ENCODE peak calls at places on chromosomes 13 and 19, in four cellular contexts. Y is foreskin keratinocyte; C is left lung; R is CD8-positive, alpha-beta T cell. F is an unnamed sample.

GRCh38 chr13:93227906-93228801 is 1.5 kb downstream of the GPC6 start:
- DNase-seq in Y (peak; percentile 87), C (peak; percentile 52), R (no peak), F (no peak)

GRCh38 chr13:97359181-97360057 is 74.5 kb upstream of the RAP2A start:
- DNase-seq in Y (no peak), C (no peak), R (peak; percentile 41), F (no peak)

GRCh38 chr13:114019367-114019766 is 45.5 kb upstream of the C13orf46 start:
- DNase-seq in Y (no peak), C (no peak), R (peak; percentile 55), F (no peak)

GRCh38 chr19:7915250-7916136 is 863 bp downstream of the TGFBR3L start:
- DNase-seq in Y (no peak), C (no peak), R (no peak), F (no peak)

GRCh38 chr19:17797397-17798201 is 2.7 kb downstream of the B3GNT3 start:
- DNase-seq in Y (peak; percentile 67), C (no peak), R (no peak), F (no peak)

GRCh38 chr19:1265611-1266115 is 3.5 kb upstream of the CIRBP start:
- DNase-seq in Y (no peak), C (no peak), R (peak; percentile 58), F (peak; percentile 87)

GRCh38 chr13:65943711-65944110 is 1286.4 kb downstream of the PCDH9 start:
- DNase-seq in Y (no peak), C (no peak), R (no peak), F (no peak)

GRCh38 chr19:49851456-49852259 is 699 bp downstream of the PTOV1 start:
- DNase-seq in Y (no peak), C (peak; percentile 55), R (peak; percentile 33), F (no peak)

GRCh38 chr19:16351133-16351809 is 26.6 kb downstream of the KLF2 start:
- DNase-seq in Y (no peak), C (no peak), R (no peak), F (no peak)

GRCh38 chr13:28494537-28494860 is 429 bp downstream of the FLT1 start:
- DNase-seq in Y (no peak), C (no peak), R (no peak), F (no peak)

GRCh38 chr19:45515081-45515624 is 7.9 kb downstream of the VASP start:
- DNase-seq in Y (no peak), C (peak; percentile 83), R (no peak), F (no peak)

GRCh38 chr13:40394304-40394983 is 272.0 kb downstream of the FOXO1 start:
- DNase-seq in Y (no peak), C (no peak), R (no peak), F (no peak)

GRCh38 chr19:31344403-31344802 is 4.8 kb downstream of the TSHZ3 start:
- DNase-seq in Y (no peak), C (no peak), R (no peak), F (no peak)

GRCh38 chr13:113209336-113209879 is at the start of gene CUL4A:
- DNase-seq in Y (peak; percentile 40), C (peak; percentile 81), R (peak; percentile 68), F (no peak)

GRCh38 chr19:17557461-17557860 is 2.0 kb downstream of the COLGALT1 start:
- DNase-seq in Y (no peak), C (peak; percentile 67), R (no peak), F (no peak)

GRCh38 chr13:51000576-51001260 is 91.1 kb downstream of the RNASEH2B start:
- DNase-seq in Y (peak; percentile 80), C (no peak), R (no peak), F (no peak)

GRCh38 chr13:76630629-76631028 is 255.6 kb downstream of the KCTD12 start:
- DNase-seq in Y (no peak), C (no peak), R (no peak), F (no peak)

GRCh38 chr13:37277435-37278144 is 172.1 kb upstream of the CSNK1A1L start:
- DNase-seq in Y (no peak), C (no peak), R (no peak), F (no peak)

GRCh38 chr19:2389594-2389993 is 29.5 kb downstream of the TMPRSS9 start:
- DNase-seq in Y (no peak), C (no peak), R (no peak), F (no peak)

GRCh38 chr13:49323344-49323743 is 75.6 kb downstream of the CDADC1 start:
- DNase-seq in Y (no peak), C (no peak), R (no peak), F (no peak)

GRCh38 chr13:28137556-28137955 is 789 bp upstream of the PAN3 start:
- DNase-seq in Y (no peak), C (no peak), R (no peak), F (no peak)

GRCh38 chr13:26050568-26051230 is 1.1 kb downstream of the SHISA2 start:
- DNase-seq in Y (peak; percentile 19), C (no peak), R (peak; percentile 14), F (no peak)

GRCh38 chr13:88068316-88068715 is 397.1 kb downstream of the SLITRK5 start:
- DNase-seq in Y (no peak), C (no peak), R (no peak), F (no peak)

GRCh38 chr19:54341295-54341694 is 2.3 kb upstream of the LILRA4 start:
- DNase-seq in Y (no peak), C (no peak), R (no peak), F (no peak)

GRCh38 chr19:30362156-30362754 is 9.9 kb upstream of the ZNF536 start:
- DNase-seq in Y (no peak), C (no peak), R (no peak), F (no peak)

GRCh38 chr13:30676672-30677071 is 58.7 kb upstream of the ALOX5AP start:
- DNase-seq in Y (no peak), C (no peak), R (no peak), F (no peak)

GRCh38 chr13:71828117-71828516 is 38.9 kb downstream of the DACH1 start:
- DNase-seq in Y (no peak), C (no peak), R (no peak), F (no peak)

GRCh38 chr19:19185853-19186728 is 5.9 kb downstream of the BORCS8 start:
- DNase-seq in Y (no peak), C (no peak), R (peak; percentile 69), F (no peak)

GRCh38 chr19:5976768-5977167 is 1.2 kb downstream of the RANBP3 start:
- DNase-seq in Y (no peak), C (no peak), R (no peak), F (no peak)

GRCh38 chr19:5977785-5978605 is at the start of gene RANBP3:
- DNase-seq in Y (peak; percentile 89), C (peak; percentile 99), R (peak; percentile 98), F (peak; percentile 91)

GRCh38 chr19:5975388-5975728 is 2.6 kb downstream of the RANBP3 start:
- DNase-seq in Y (no peak), C (no peak), R (no peak), F (no peak)

GRCh38 chr19:5978606-5979552 is 939 bp upstream of the RANBP3 start:
- DNase-seq in Y (no peak), C (no peak), R (no peak), F (no peak)

DNA sequence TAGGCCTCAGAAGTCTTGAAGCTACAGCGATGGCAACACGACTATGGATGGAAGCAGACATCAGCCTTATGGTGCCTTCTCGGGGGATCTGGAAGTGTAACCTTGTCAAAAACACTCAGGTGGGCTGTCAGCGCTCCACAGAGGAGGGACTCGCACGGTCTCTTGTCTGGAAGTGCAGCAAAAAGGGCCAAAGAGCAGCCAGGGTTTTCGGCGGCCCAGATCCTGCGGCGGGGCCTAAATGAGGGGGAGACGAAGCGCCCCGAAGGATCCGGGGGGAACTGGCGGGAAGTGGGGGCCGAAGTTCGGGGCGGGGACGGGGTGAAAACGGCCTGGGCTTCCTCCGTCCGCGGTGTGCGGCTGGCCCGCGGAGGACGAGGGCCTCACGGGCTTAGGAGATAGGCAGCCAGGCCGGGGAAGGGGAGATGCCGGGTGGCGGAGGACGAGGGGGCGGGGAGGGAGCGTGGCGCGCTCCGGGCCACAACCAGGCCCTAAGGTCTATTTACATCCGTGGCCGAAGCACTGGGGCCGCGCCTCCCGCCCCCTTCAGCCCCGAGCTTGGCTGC is 637 bp downstream of the RANBP3 start:
- DNase-seq in Y (no peak), C (no peak), R (peak; percentile 20), F (no peak)
- H3K4me1 ChIP-seq in Y (no peaks in the 10 kb centered on the region), C (peaks cover 60% of the 10 kb centered on the region), R (peaks cover 55% of the 10 kb centered on the region), F (peaks cover 50% of the 10 kb centered on the region)

GRCh38 chr13:79631260-79631659 is 150.3 kb downstream of the NDFIP2 start:
- DNase-seq in Y (peak; percentile 93), C (no peak), R (no peak), F (no peak)
- TF ChIP-seq CTCF in Y (peak; percentile 94), C (no peak), R (no peak), F (no peak)

DNA sequence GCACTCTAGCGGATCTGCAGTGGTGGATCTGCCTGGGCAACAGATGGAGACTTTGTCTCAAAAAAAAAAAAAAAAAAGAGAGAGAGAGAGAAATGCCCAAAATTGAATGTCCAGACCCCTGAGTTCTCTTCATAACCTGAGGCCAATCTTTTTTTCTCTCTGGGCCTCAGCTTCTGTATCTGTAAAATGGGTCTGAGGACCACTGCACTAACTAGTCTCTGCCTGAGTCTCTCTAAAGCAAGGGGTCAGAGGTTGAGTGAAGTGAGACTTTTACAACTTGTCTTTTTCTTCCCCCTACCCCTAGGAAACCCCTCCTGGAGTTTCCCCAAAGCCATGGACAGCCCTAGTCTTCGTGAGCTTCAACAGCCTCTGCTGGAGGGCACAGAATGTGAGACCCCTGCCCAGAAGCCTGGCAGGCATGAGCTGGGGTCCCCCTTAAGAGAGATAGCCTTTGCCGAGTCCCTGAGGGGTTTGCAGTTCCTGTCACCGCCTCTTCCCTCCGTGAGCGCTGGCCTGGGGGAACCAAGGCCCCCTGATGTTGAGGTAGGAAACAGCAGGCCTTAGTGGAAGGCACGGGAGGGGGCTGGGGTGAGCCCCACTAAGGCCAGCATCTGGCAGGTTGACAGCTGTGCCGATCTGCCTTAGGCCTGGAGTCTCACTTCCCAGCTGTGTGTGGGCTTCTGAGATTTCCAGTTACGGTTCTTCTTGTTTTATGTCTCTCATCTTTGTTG is 1.8 kb downstream of the TMEM91 start:
- DNase-seq in Y (no peak), C (no peak), R (peak; percentile 51), F (no peak)
- H3K4me1 ChIP-seq in Y (peaks cover 12% of the 10 kb centered on the region), C (peaks cover 62% of the 10 kb centered on the region), R (peaks cover 22% of the 10 kb centered on the region), F (peaks cover 22% of the 10 kb centered on the region)

GRCh38 chr13:110154370-110155031 is 152.5 kb downstream of the COL4A1 start:
- DNase-seq in Y (no peak), C (no peak), R (no peak), F (no peak)

GRCh38 chr13:110155072-110155471 is 151.9 kb downstream of the COL4A1 start:
- DNase-seq in Y (no peak), C (no peak), R (no peak), F (no peak)

GRCh38 chr13:110149036-110149435 is 157.9 kb downstream of the COL4A1 start:
- DNase-seq in Y (no peak), C (no peak), R (no peak), F (no peak)

GRCh38 chr13:110150384-110151091 is 156.4 kb downstream of the COL4A1 start:
- DNase-seq in Y (no peak), C (no peak), R (no peak), F (no peak)

DNA sequence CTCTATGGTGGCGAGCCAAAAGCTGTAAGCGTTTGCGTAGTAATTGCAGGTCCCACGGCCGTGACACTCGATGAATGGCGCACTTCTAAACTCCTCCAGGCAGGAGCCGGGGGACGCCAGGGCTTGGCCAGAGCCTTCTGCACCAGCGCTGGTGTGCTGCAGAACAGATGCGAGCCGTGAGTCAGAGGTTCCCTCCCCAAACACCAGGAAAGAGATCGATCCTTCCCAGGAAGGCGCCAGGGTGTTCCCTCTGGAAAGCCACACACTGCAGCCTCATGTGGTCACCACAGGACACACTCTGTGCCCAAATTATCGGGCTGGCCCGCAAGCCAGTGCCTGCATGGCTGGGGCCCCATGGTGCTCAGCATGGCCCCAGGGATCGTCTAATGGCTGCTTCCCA is 154.6 kb downstream of the COL4A1 start:
- DNase-seq in Y (no peak), C (no peak), R (no peak), F (no peak)
- TF ChIP-seq CTCF in Y (no peak), C (no peak), R (no peak), F (no peak)

F was measured in thoracic aorta.